ENCODE peak calls at places on chromosomes 4 and X, in ten cellular contexts. S is NCI-H1092 treated with DMSO at 0.1 percent for 48 hours; C is posterior cingulate gyrus; K is NCI-H1105; L is ELF-1; H is activated CD4-positive, alpha-beta T cell treated with anti-CD3 and anti-CD28 coated beads, Interleukin-2, amount 50 U/mL, for 1 hour; Y is anterior cingulate cortex; V is thoracic aorta; A is brain microvascular endothelial cell; R is stimulated activated CD4-positive, alpha-beta T cell treated with anti-CD3 and anti-CD28 coated beads, Interleukin-1b, Interleukin-23, amount 100 ng/mL, for 4 hours. X is an unnamed sample.

GRCh38 chrX:47797084-47797483 is 39.6 kb upstream of the ZNF81 start:
- DNase-seq in S (no peak), C (no peak), K (no peak), L (no peak), H (no peak), Y (no peak), V (no peak), A (no peak), R (no peak), X (no peak)

GRCh38 chrX:108699368-108699767 is 37.0 kb downstream of the IRS4 start:
- DNase-seq in S (peak), C (no peak), K (peak), L (peak), H (no peak), Y (no peak), V (no peak), A (peak), R (no peak), X (no peak)

GRCh38 chr4:40240040-40240653 is 43.3 kb downstream of the RHOH start:
- DNase-seq in S (no peak), C (no peak), K (no peak), L (no peak), H (no peak), Y (no peak), V (no peak), A (no peak), R (no peak), X (no peak)

GRCh38 chr4:9970399-9971011 is 50.8 kb downstream of the SLC2A9 start:
- DNase-seq in S (no peak), C (no peak), K (no peak), L (peak), H (no peak), Y (no peak), V (no peak), A (no peak), R (no peak), X (no peak)

GRCh38 chr4:168484626-168485025 is 4.3 kb upstream of the DDX60L start:
- DNase-seq in S (no peak), C (no peak), K (no peak), L (no peak), H (no peak), Y (no peak), V (no peak), A (peak), R (no peak), X (no peak)

GRCh38 chr4:8181844-8182243 is 17.2 kb upstream of the SH3TC1 start:
- DNase-seq in S (no peak), C (no peak), K (no peak), L (peak), H (no peak), Y (no peak), V (no peak), A (no peak), R (no peak), X (no peak)

GRCh38 chr4:6750302-6751221 is 32.0 kb upstream of the KIAA0232 start:
- DNase-seq in S (no peak), C (no peak), K (no peak), L (peak), H (no peak), Y (no peak), V (no peak), A (no peak), R (no peak), X (no peak)

GRCh38 chrX:153900806-153901752 is 3.4 kb upstream of the AVPR2 start:
- DNase-seq in S (peak), C (no peak), K (peak), L (peak), H (peak), Y (no peak), V (no peak), A (peak), R (no peak), X (no peak)

GRCh38 chr4:151218343-151218742 is 58.6 kb upstream of the PRSS48 start:
- DNase-seq in S (no peak), C (no peak), K (no peak), L (no peak), H (no peak), Y (no peak), V (no peak), A (peak), R (no peak), X (no peak)

GRCh38 chr4:62470020-62470419 is 1269.9 kb downstream of the ADGRL3 start:
- DNase-seq in S (no peak), C (no peak), K (no peak), L (no peak), H (no peak), Y (no peak), V (no peak), A (no peak), R (no peak), X (no peak)

GRCh38 chr4:123017636-123018390 is 95.4 kb upstream of the NUDT6 start:
- DNase-seq in S (no peak), C (no peak), K (no peak), L (no peak), H (no peak), Y (no peak), V (no peak), A (peak), R (no peak), X (no peak)

GRCh38 chr4:154425514-154425913 is 66.1 kb downstream of the DCHS2 start:
- DNase-seq in S (no peak), C (no peak), K (no peak), L (no peak), H (no peak), Y (no peak), V (no peak), A (no peak), R (no peak), X (no peak)

GRCh38 chrX:115147220-115147619 is 42.0 kb upstream of the RBMXL3 start:
- DNase-seq in S (peak), C (no peak), K (peak), L (no peak), H (no peak), Y (no peak), V (no peak), A (no peak), R (no peak), X (no peak)

GRCh38 chr4:157076578-157076947 is 613 bp downstream of the GLRB start:
- DNase-seq in S (peak), C (peak), K (no peak), L (peak), H (no peak), Y (no peak), V (no peak), A (no peak), R (no peak), X (peak)

GRCh38 chr4:71855944-71856343 is 72.1 kb upstream of the GC start:
- DNase-seq in S (no peak), C (no peak), K (no peak), L (no peak), H (no peak), Y (no peak), V (no peak), A (no peak), R (no peak), X (no peak)

GRCh38 chrX:48514868-48515460 is 6.2 kb downstream of the PORCN start:
- DNase-seq in S (no peak), C (no peak), K (no peak), L (no peak), H (no peak), Y (no peak), V (no peak), A (no peak), R (no peak), X (no peak)

GRCh38 chr4:44446801-44447562 is 1.6 kb downstream of the KCTD8 start:
- DNase-seq in S (peak), C (peak), K (no peak), L (peak), H (no peak), Y (no peak), V (no peak), A (no peak), R (no peak), X (no peak)

GRCh38 chr4:120963449-120963848 is 40.9 kb upstream of the PRDM5 start:
- DNase-seq in S (no peak), C (no peak), K (no peak), L (no peak), H (no peak), Y (no peak), V (no peak), A (no peak), R (no peak), X (no peak)

GRCh38 chrX:103063191-103063845 is 653 bp downstream of the BEX1 start:
- DNase-seq in S (peak), C (peak), K (peak), L (peak), H (no peak), Y (no peak), V (no peak), A (peak), R (no peak), X (peak)

GRCh38 chr4:163755013-163755412 is 260.5 kb downstream of the TMA16 start:
- DNase-seq in S (no peak), C (no peak), K (peak), L (no peak), H (no peak), Y (no peak), V (no peak), A (peak), R (no peak), X (peak)

GRCh38 chr4:48985602-48985975 is 486 bp upstream of the CWH43 start:
- DNase-seq in S (no peak), C (no peak), K (no peak), L (no peak), H (no peak), Y (no peak), V (no peak), A (no peak), R (no peak), X (no peak)

X was measured in COR-L47.